ENCODE peak calls at places on chromosomes 3 and 15, in seven cellular contexts. One of them, this sample, is unnamed.

GRCh38 chr15:58228708-58229107 is 90.5 kb downstream of the AQP9 start:
- DNase-seq in trophoblast cell: no peak
- DNase-seq in H9: no peak
- DNase-seq in neuronal stem cell: no peak
- DNase-seq in mesendoderm: peak; percentile 50
- DNase-seq in mesenchymal stem cell: peak; percentile 90
- DNase-seq in IMR-90: peak; percentile 90
- DNase-seq in this sample: no peak

GRCh38 chr3:107227091-107227490 is 150.1 kb upstream of the CCDC54 start:
- DNase-seq in IMR-90: peak; percentile 43
- DNase-seq in mesenchymal stem cell: peak; percentile 41
- DNase-seq in trophoblast cell: no peak
- DNase-seq in mesendoderm: no peak
- DNase-seq in neuronal stem cell: no peak
- DNase-seq in H9: no peak
- DNase-seq in this sample: no peak

GRCh38 chr3:62567097-62568021 is 194.0 kb upstream of the FEZF2 start:
- DNase-seq in mesendoderm: peak; percentile 25
- DNase-seq in neuronal stem cell: no peak
- DNase-seq in mesenchymal stem cell: peak; percentile 56
- DNase-seq in IMR-90: peak; percentile 79
- DNase-seq in trophoblast cell: no peak
- DNase-seq in H9: no peak
- DNase-seq in this sample: no peak

GRCh38 chr3:152051501-152052404 is 178.3 kb downstream of the SUCNR1 start:
- DNase-seq in mesendoderm: no peak
- DNase-seq in IMR-90: peak; percentile 69
- DNase-seq in H9: no peak
- DNase-seq in trophoblast cell: peak; percentile 50
- DNase-seq in neuronal stem cell: no peak
- DNase-seq in mesenchymal stem cell: peak; percentile 46
- DNase-seq in this sample: no peak

GRCh38 chr3:125326957-125327356 is 48.2 kb downstream of the ZNF148 start:
- DNase-seq in IMR-90: no peak
- DNase-seq in trophoblast cell: no peak
- DNase-seq in neuronal stem cell: no peak
- DNase-seq in H9: no peak
- DNase-seq in mesendoderm: no peak
- DNase-seq in mesenchymal stem cell: peak; percentile 12
- DNase-seq in this sample: no peak

GRCh38 chr3:3178498-3179328 is 778 bp downstream of the CRBN start:
- DNase-seq in H9: no peak
- DNase-seq in trophoblast cell: no peak
- DNase-seq in mesenchymal stem cell: peak; percentile 7
- DNase-seq in mesendoderm: peak; percentile 11
- DNase-seq in IMR-90: no peak
- DNase-seq in neuronal stem cell: no peak
- DNase-seq in this sample: no peak

GRCh38 chr15:26358708-26359107 is 414.2 kb downstream of the GABRB3 start:
- DNase-seq in mesenchymal stem cell: no peak
- DNase-seq in trophoblast cell: no peak
- DNase-seq in H9: no peak
- DNase-seq in neuronal stem cell: no peak
- DNase-seq in mesendoderm: no peak
- DNase-seq in IMR-90: no peak
- DNase-seq in this sample: no peak

GRCh38 chr3:55362206-55362960 is 124.7 kb downstream of the WNT5A start:
- DNase-seq in mesendoderm: peak; percentile 46
- DNase-seq in neuronal stem cell: no peak
- DNase-seq in IMR-90: peak; percentile 47
- DNase-seq in H9: no peak
- DNase-seq in mesenchymal stem cell: peak; percentile 23
- DNase-seq in trophoblast cell: no peak
- DNase-seq in this sample: no peak

GRCh38 chr15:79965836-79966630 is 5.0 kb downstream of the BCL2A1 start:
- DNase-seq in mesenchymal stem cell: no peak
- DNase-seq in neuronal stem cell: no peak
- DNase-seq in H9: no peak
- DNase-seq in IMR-90: peak; percentile 59
- DNase-seq in mesendoderm: no peak
- DNase-seq in trophoblast cell: no peak
- DNase-seq in this sample: no peak

GRCh38 chr3:14477311-14477935 is 62.7 kb downstream of the GRIP2 start:
- DNase-seq in mesenchymal stem cell: no peak
- DNase-seq in mesendoderm: no peak
- DNase-seq in IMR-90: no peak
- DNase-seq in H9: no peak
- DNase-seq in trophoblast cell: no peak
- DNase-seq in neuronal stem cell: no peak
- DNase-seq in this sample: no peak

GRCh38 chr3:50267280-50267913 is 1.6 kb upstream of the SEMA3B start:
- DNase-seq in H9: no peak
- DNase-seq in mesenchymal stem cell: no peak
- DNase-seq in neuronal stem cell: no peak
- DNase-seq in mesendoderm: no peak
- DNase-seq in IMR-90: no peak
- DNase-seq in trophoblast cell: no peak
- DNase-seq in this sample: peak; percentile 69

GRCh38 chr3:11059090-11059798 is 66.7 kb downstream of the SLC6A1 start:
- DNase-seq in neuronal stem cell: peak; percentile 57
- DNase-seq in trophoblast cell: peak; percentile 35
- DNase-seq in mesendoderm: peak; percentile 80
- DNase-seq in IMR-90: peak; percentile 70
- DNase-seq in H9: peak; percentile 82
- DNase-seq in mesenchymal stem cell: peak; percentile 61
- DNase-seq in this sample: peak; percentile 76

GRCh38 chr15:70142072-70142321 is 44.3 kb upstream of the TLE3 start:
- DNase-seq in mesendoderm: no peak
- DNase-seq in mesenchymal stem cell: no peak
- DNase-seq in H9: no peak
- DNase-seq in neuronal stem cell: no peak
- DNase-seq in IMR-90: no peak
- DNase-seq in trophoblast cell: no peak
- DNase-seq in this sample: no peak

GRCh38 chr15:88115529-88116152 is 140.9 kb downstream of the NTRK3 start:
- DNase-seq in H9: no peak
- DNase-seq in neuronal stem cell: no peak
- DNase-seq in trophoblast cell: no peak
- DNase-seq in mesendoderm: no peak
- DNase-seq in IMR-90: no peak
- DNase-seq in mesenchymal stem cell: no peak
- DNase-seq in this sample: no peak

GRCh38 chr3:138060792-138061191 is 50.8 kb downstream of the CLDN18 start:
- DNase-seq in mesenchymal stem cell: no peak
- DNase-seq in IMR-90: no peak
- DNase-seq in H9: no peak
- DNase-seq in neuronal stem cell: no peak
- DNase-seq in trophoblast cell: no peak
- DNase-seq in mesendoderm: no peak
- DNase-seq in this sample: no peak

GRCh38 chr15:62119224-62119925 is 45.7 kb downstream of the C2CD4B start:
- DNase-seq in mesendoderm: peak; percentile 80
- DNase-seq in trophoblast cell: peak; percentile 42
- DNase-seq in H9: no peak
- DNase-seq in neuronal stem cell: no peak
- DNase-seq in IMR-90: peak; percentile 97
- DNase-seq in mesenchymal stem cell: peak; percentile 97
- DNase-seq in this sample: no peak

DNA sequence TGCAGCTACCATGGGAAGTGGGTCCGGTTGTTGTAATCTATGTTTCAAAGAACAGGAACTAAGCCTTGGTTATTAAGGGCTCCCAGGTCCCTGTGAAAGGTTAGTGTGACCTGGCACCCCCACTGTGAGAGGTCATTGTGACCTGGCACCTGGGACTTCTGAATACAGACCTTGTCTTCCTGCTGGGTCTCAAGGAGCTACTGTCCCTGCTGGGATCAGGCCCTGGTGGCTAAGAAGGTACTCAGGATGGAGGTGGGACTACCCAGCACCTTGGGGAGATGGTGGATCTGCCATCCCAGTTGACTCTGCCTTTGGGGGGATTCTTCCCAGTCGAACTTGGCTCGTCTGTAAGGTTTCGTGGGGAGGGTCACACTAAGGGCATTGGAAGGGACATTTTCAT is 10.3 kb upstream of the SLCO2A1 start:
- DNase-seq in IMR-90: no peak
- DNase-seq in neuronal stem cell: no peak
- DNase-seq in mesendoderm: no peak
- DNase-seq in trophoblast cell: no peak
- DNase-seq in mesenchymal stem cell: no peak
- DNase-seq in H9: no peak
- DNase-seq in this sample: no peak
- H2AK5ac ChIP-seq in IMR-90: no peak overlapping the region
- H2AK5ac ChIP-seq in neuronal stem cell: no peak overlapping the region
- H2AK5ac ChIP-seq in mesendoderm: peak overlapping the region; percentile 66
- H2AK5ac ChIP-seq in trophoblast cell: no peak overlapping the region
- H2AK5ac ChIP-seq in mesenchymal stem cell: no peak overlapping the region
- H2AK5ac ChIP-seq in H9: no peak overlapping the region
- H2AK5ac ChIP-seq in this sample: no peak overlapping the region

GRCh38 chr3:12484983-12485327 is 675 bp downstream of the TSEN2 start:
- DNase-seq in IMR-90: no peak
- DNase-seq in mesendoderm: peak; percentile 26
- DNase-seq in trophoblast cell: no peak
- DNase-seq in H9: no peak
- DNase-seq in mesenchymal stem cell: no peak
- DNase-seq in neuronal stem cell: no peak
- DNase-seq in this sample: no peak

GRCh38 chr3:12483364-12483763 is 916 bp upstream of the TSEN2 start:
- DNase-seq in mesenchymal stem cell: peak; percentile 21
- DNase-seq in H9: no peak
- DNase-seq in neuronal stem cell: no peak
- DNase-seq in mesendoderm: no peak
- DNase-seq in trophoblast cell: no peak
- DNase-seq in IMR-90: peak; percentile 9
- DNase-seq in this sample: no peak

GRCh38 chr3:12486001-12486400 is 1.7 kb downstream of the TSEN2 start:
- DNase-seq in mesenchymal stem cell: no peak
- DNase-seq in H9: no peak
- DNase-seq in trophoblast cell: no peak
- DNase-seq in IMR-90: no peak
- DNase-seq in mesendoderm: no peak
- DNase-seq in neuronal stem cell: no peak
- DNase-seq in this sample: no peak

GRCh38 chr3:12484198-12484982 is at the start of gene TSEN2:
- DNase-seq in trophoblast cell: peak; percentile 96
- DNase-seq in IMR-90: peak; percentile 94
- DNase-seq in neuronal stem cell: peak; percentile 95
- DNase-seq in mesendoderm: peak; percentile 95
- DNase-seq in mesenchymal stem cell: peak; percentile 91
- DNase-seq in H9: peak; percentile 95
- DNase-seq in this sample: peak; percentile 98

GRCh38 chr3:12483872-12484197 is 445 bp upstream of the TSEN2 start:
- DNase-seq in IMR-90: no peak
- DNase-seq in neuronal stem cell: no peak
- DNase-seq in mesendoderm: no peak
- DNase-seq in trophoblast cell: no peak
- DNase-seq in mesenchymal stem cell: no peak
- DNase-seq in H9: no peak
- DNase-seq in this sample: no peak
- H2AK5ac ChIP-seq in IMR-90: no peak overlapping the region
- H2AK5ac ChIP-seq in neuronal stem cell: no peak overlapping the region
- H2AK5ac ChIP-seq in mesendoderm: no peak overlapping the region
- H2AK5ac ChIP-seq in trophoblast cell: no peak overlapping the region
- H2AK5ac ChIP-seq in mesenchymal stem cell: no peak overlapping the region
- H2AK5ac ChIP-seq in H9: no peak overlapping the region
- H2AK5ac ChIP-seq in this sample: no peak overlapping the region

GRCh38 chr3:147656023-147656422 is 246.9 kb downstream of the ZIC1 start:
- DNase-seq in mesenchymal stem cell: no peak
- DNase-seq in trophoblast cell: no peak
- DNase-seq in mesendoderm: no peak
- DNase-seq in IMR-90: no peak
- DNase-seq in neuronal stem cell: no peak
- DNase-seq in H9: no peak
- DNase-seq in this sample: no peak
- H2AK5ac ChIP-seq in mesenchymal stem cell: no peak overlapping the region
- H2AK5ac ChIP-seq in trophoblast cell: no peak overlapping the region
- H2AK5ac ChIP-seq in mesendoderm: no peak overlapping the region
- H2AK5ac ChIP-seq in IMR-90: no peak overlapping the region
- H2AK5ac ChIP-seq in neuronal stem cell: no peak overlapping the region
- H2AK5ac ChIP-seq in H9: no peak overlapping the region
- H2AK5ac ChIP-seq in this sample: no peak overlapping the region

GRCh38 chr3:141439589-141439988 is 47.2 kb upstream of the RASA2 start:
- DNase-seq in H9: no peak
- DNase-seq in trophoblast cell: no peak
- DNase-seq in neuronal stem cell: no peak
- DNase-seq in mesendoderm: no peak
- DNase-seq in IMR-90: peak; percentile 69
- DNase-seq in mesenchymal stem cell: no peak
- DNase-seq in this sample: no peak
- H2AK5ac ChIP-seq in H9: no peak overlapping the region
- H2AK5ac ChIP-seq in trophoblast cell: no peak overlapping the region
- H2AK5ac ChIP-seq in neuronal stem cell: no peak overlapping the region
- H2AK5ac ChIP-seq in mesendoderm: no peak overlapping the region
- H2AK5ac ChIP-seq in IMR-90: peak overlapping the region; percentile 61
- H2AK5ac ChIP-seq in mesenchymal stem cell: no peak overlapping the region
- H2AK5ac ChIP-seq in this sample: no peak overlapping the region

GRCh38 chr3:140288575-140288974 is 353.6 kb downstream of the CLSTN2 start:
- DNase-seq in H9: no peak
- DNase-seq in mesendoderm: no peak
- DNase-seq in neuronal stem cell: no peak
- DNase-seq in trophoblast cell: no peak
- DNase-seq in mesenchymal stem cell: no peak
- DNase-seq in IMR-90: no peak
- DNase-seq in this sample: no peak
- H2AK5ac ChIP-seq in H9: no peak overlapping the region
- H2AK5ac ChIP-seq in mesendoderm: no peak overlapping the region
- H2AK5ac ChIP-seq in neuronal stem cell: no peak overlapping the region
- H2AK5ac ChIP-seq in trophoblast cell: no peak overlapping the region
- H2AK5ac ChIP-seq in mesenchymal stem cell: no peak overlapping the region
- H2AK5ac ChIP-seq in IMR-90: no peak overlapping the region
- H2AK5ac ChIP-seq in this sample: no peak overlapping the region